ENCODE peak calls at places on chromosomes 7 and 10, in five cellular contexts. G, D, Z, H and C are unnamed samples.

GRCh38 chr10:92208736-92209135 is 82.1 kb downstream of the CPEB3 start:
- DNase-seq in Z (no peak), G (no peak), H (no peak), D (no peak), C (no peak)

GRCh38 chr10:6023661-6024333 is 38.4 kb downstream of the IL2RA start:
- DNase-seq in D (no peak), G (no peak), Z (no peak), H (no peak), C (no peak)

GRCh38 chr10:99809931-99810615 is 27.6 kb downstream of the ABCC2 start:
- DNase-seq in D (no peak), H (no peak), Z (no peak), G (no peak), C (no peak)

GRCh38 chr10:130160775-130161174 is 24.6 kb downstream of the GLRX3 start:
- DNase-seq in D (no peak), H (no peak), G (no peak), Z (no peak), C (no peak)

GRCh38 chr10:49161411-49161997 is 26.7 kb downstream of the TMEM273 start:
- DNase-seq in H (no peak), Z (no peak), D (no peak), G (no peak), C (no peak)

GRCh38 chr10:119724630-119725549 is 960 bp upstream of the INPP5F start:
- DNase-seq in Z (peak; percentile 56), D (peak; percentile 43), G (no peak), H (peak; percentile 56), C (peak; percentile 40)

GRCh38 chr10:72981028-72981881 is 26.6 kb upstream of the PLA2G12B start:
- DNase-seq in G (no peak), Z (no peak), D (no peak), H (no peak), C (no peak)

GRCh38 chr7:159097661-159098423 is 46.8 kb downstream of the VIPR2 start:
- DNase-seq in Z (no peak), D (no peak), G (no peak), H (no peak), C (no peak)

DNA sequence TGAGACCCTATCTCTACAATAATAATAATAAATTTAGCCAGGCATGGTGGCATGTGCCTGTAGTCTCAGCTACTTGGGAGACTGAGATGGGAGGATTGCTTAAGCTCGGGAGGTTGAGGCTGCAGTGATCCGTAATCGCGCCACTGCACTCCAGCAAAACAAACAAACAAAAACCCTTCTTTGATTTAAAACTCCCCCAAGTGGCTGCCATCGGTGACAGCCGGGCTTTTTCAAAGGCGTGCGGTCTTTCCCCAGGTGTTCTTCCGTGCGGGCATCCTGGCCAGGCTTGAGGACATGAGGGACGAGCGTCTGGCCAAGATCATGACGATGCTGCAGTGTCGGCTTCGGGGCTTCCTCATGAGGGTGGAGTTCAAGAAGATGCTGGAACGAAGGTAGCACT is 1.9 kb upstream of the MYH16 start:
- DNase-seq in Z (no peak), H (no peak), D (no peak), G (no peak), C (no peak)
- TF ChIP-seq CTCF in Z (no peak), H (no peak), D (no peak), G (no peak), C (no peak)

DNA sequence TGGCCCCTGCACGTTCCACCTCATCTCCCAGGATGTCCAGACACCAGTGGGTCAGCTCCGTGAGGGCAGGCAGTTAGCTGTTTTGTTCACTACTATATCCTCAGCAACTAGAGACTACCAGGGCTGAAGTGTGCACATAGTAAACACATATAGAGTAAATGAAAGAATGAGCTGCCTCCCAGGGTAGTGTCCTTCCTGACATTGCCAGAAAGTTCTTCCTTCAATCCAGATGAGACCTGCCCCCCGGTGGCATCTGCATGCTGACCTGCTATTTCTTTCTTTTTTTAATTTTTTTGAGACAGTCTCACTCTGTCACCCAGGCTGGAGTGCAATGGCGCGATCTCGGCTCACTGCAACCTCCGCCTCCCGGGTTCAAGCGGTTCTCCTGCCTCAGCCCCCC is 14.0 kb upstream of the ARPC1A start:
- DNase-seq in Z (no peak), G (no peak), H (no peak), D (no peak), C (no peak)
- TF ChIP-seq CTCF in Z (no peak), G (peak; percentile 8), H (no peak), D (no peak), C (no peak)

GRCh38 chr7:104111294-104111693 is 96.5 kb downstream of the ORC5 start:
- DNase-seq in Z (no peak), H (no peak), G (no peak), D (no peak), C (no peak)

GRCh38 chr7:104106106-104106505 is 101.7 kb downstream of the ORC5 start:
- DNase-seq in Z (no peak), G (no peak), H (no peak), D (no peak), C (no peak)
- TF ChIP-seq CTCF in Z (no peak), G (no peak), H (no peak), D (no peak), C (no peak)

DNA sequence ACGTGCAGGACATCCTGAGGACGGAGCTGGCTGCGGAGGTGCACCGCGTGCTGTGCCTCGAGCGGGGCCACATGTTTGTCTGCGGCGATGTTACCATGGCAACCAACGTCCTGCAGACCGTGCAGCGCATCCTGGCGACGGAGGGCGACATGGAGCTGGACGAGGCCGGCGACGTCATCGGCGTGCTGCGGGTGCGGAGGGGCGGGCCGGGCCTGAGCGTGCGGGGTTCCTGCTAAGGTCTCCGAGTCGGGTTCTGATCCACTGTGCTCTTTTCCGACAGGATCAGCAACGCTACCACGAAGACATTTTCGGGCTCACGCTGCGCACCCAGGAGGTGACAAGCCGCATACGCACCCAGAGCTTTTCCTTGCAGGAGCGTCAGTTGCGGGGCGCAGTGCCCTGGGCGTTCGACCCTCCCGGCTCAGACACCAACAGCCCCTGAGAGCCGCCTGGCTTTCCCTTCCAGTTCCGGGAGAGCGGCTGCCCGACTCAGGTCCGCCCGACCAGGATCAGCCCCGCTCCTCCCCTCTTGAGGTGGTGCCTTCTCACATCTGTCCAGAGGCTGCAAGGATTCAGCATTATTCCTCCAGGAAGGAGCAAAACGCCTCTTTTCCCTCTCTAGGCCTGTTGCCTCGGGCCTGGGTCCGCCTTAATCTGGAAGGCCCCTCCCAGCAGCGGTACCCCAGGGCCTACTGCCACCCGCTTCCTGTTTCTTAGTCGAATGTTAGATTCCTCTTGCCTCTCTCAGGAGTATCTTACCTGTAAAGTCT is 10.4 kb downstream of the ATG9B start:
- DNase-seq in H (peak; percentile 85), D (peak; percentile 82), Z (peak; percentile 87), G (peak; percentile 27), C (peak; percentile 78)
- TF ChIP-seq CTCF in H (no peak), D (peak; percentile 16), Z (peak; percentile 4), G (no peak), C (no peak)

GRCh38 chr7:44108768-44109750 is 4.9 kb downstream of the AEBP1 start:
- DNase-seq in D (no peak), H (peak; percentile 41), G (no peak), Z (peak; percentile 36), C (no peak)
- TF ChIP-seq CTCF in D (peak; percentile 25), H (no peak), G (no peak), Z (no peak), C (no peak)